ENCODE peak calls at places on chromosomes 13 and 19, in five cellular contexts. One of them, this sample, is unnamed.

GRCh38 chr19:13302521-13303270 is 152.5 kb downstream of the IER2 start:
- DNase-seq in keratinocyte: no peak
- DNase-seq in endothelial cell of umbilical vein: no peak
- DNase-seq in thyroid gland: no peak
- DNase-seq in brain microvascular endothelial cell: no peak
- DNase-seq in this sample: no peak

GRCh38 chr19:23971598-23971997 is 56.9 kb downstream of the ZNF726 start:
- DNase-seq in keratinocyte: no peak
- DNase-seq in endothelial cell of umbilical vein: no peak
- DNase-seq in thyroid gland: no peak
- DNase-seq in brain microvascular endothelial cell: no peak
- DNase-seq in this sample: no peak

GRCh38 chr13:52459668-52460067 is 4.4 kb downstream of the CKAP2 start:
- DNase-seq in keratinocyte: no peak
- DNase-seq in endothelial cell of umbilical vein: peak
- DNase-seq in thyroid gland: no peak
- DNase-seq in brain microvascular endothelial cell: peak
- DNase-seq in this sample: no peak

GRCh38 chr19:38239816-38240215 is 15.8 kb upstream of the DPF1 start:
- DNase-seq in keratinocyte: no peak
- DNase-seq in endothelial cell of umbilical vein: no peak
- DNase-seq in thyroid gland: no peak
- DNase-seq in brain microvascular endothelial cell: no peak
- DNase-seq in this sample: no peak

GRCh38 chr19:16359074-16359473 is 34.4 kb downstream of the KLF2 start:
- DNase-seq in keratinocyte: no peak
- DNase-seq in endothelial cell of umbilical vein: peak
- DNase-seq in thyroid gland: no peak
- DNase-seq in brain microvascular endothelial cell: no peak
- DNase-seq in this sample: no peak

GRCh38 chr13:41456768-41457588 is at the start of gene RGCC:
- DNase-seq in keratinocyte: no peak
- DNase-seq in endothelial cell of umbilical vein: peak
- DNase-seq in thyroid gland: peak
- DNase-seq in brain microvascular endothelial cell: peak
- DNase-seq in this sample: no peak

GRCh38 chr19:50432658-50433057 is at the start of gene MYBPC2:
- DNase-seq in keratinocyte: no peak
- DNase-seq in endothelial cell of umbilical vein: no peak
- DNase-seq in thyroid gland: no peak
- DNase-seq in brain microvascular endothelial cell: no peak
- DNase-seq in this sample: no peak

GRCh38 chr13:79932556-79932955 is 408.4 kb downstream of the SPRY2 start:
- DNase-seq in keratinocyte: no peak
- DNase-seq in endothelial cell of umbilical vein: peak
- DNase-seq in thyroid gland: no peak
- DNase-seq in brain microvascular endothelial cell: no peak
- DNase-seq in this sample: no peak

GRCh38 chr19:55247621-55248099 is 11.2 kb downstream of the PPP6R1 start:
- DNase-seq in keratinocyte: no peak
- DNase-seq in endothelial cell of umbilical vein: no peak
- DNase-seq in thyroid gland: no peak
- DNase-seq in brain microvascular endothelial cell: peak
- DNase-seq in this sample: no peak

GRCh38 chr13:25018729-25019115 is 77.2 kb upstream of the PABPC3 start:
- DNase-seq in keratinocyte: no peak
- DNase-seq in endothelial cell of umbilical vein: no peak
- DNase-seq in thyroid gland: no peak
- DNase-seq in brain microvascular endothelial cell: no peak
- DNase-seq in this sample: no peak

GRCh38 chr19:50204811-50205675 is 1.6 kb downstream of the MYH14 start:
- DNase-seq in keratinocyte: no peak
- DNase-seq in endothelial cell of umbilical vein: no peak
- DNase-seq in thyroid gland: peak
- DNase-seq in brain microvascular endothelial cell: no peak
- DNase-seq in this sample: no peak

GRCh38 chr19:33668968-33669367 is 47.2 kb downstream of the CHST8 start:
- DNase-seq in keratinocyte: no peak
- DNase-seq in endothelial cell of umbilical vein: no peak
- DNase-seq in thyroid gland: no peak
- DNase-seq in brain microvascular endothelial cell: no peak
- DNase-seq in this sample: no peak

GRCh38 chr19:17209126-17210036 is 5.8 kb upstream of the USE1 start:
- DNase-seq in keratinocyte: no peak
- DNase-seq in endothelial cell of umbilical vein: peak
- DNase-seq in thyroid gland: no peak
- DNase-seq in brain microvascular endothelial cell: no peak
- DNase-seq in this sample: no peak

GRCh38 chr13:71240906-71241305 is 626.1 kb downstream of the DACH1 start:
- DNase-seq in keratinocyte: no peak
- DNase-seq in endothelial cell of umbilical vein: peak
- DNase-seq in thyroid gland: no peak
- DNase-seq in brain microvascular endothelial cell: peak
- DNase-seq in this sample: no peak

GRCh38 chr13:44013666-44014291 is 134.1 kb downstream of the LACC1 start:
- DNase-seq in keratinocyte: no peak
- DNase-seq in endothelial cell of umbilical vein: peak
- DNase-seq in thyroid gland: no peak
- DNase-seq in brain microvascular endothelial cell: peak
- DNase-seq in this sample: peak

GRCh38 chr13:112067871-112068305 is 939 bp downstream of the SOX1 start:
- DNase-seq in keratinocyte: no peak
- DNase-seq in endothelial cell of umbilical vein: no peak
- DNase-seq in thyroid gland: no peak
- DNase-seq in brain microvascular endothelial cell: no peak
- DNase-seq in this sample: no peak

GRCh38 chr19:38736413-38737280 is 7.6 kb downstream of the CAPN12 start:
- DNase-seq in keratinocyte: no peak
- DNase-seq in endothelial cell of umbilical vein: no peak
- DNase-seq in thyroid gland: peak
- DNase-seq in brain microvascular endothelial cell: no peak
- DNase-seq in this sample: no peak

GRCh38 chr19:17784201-17785008 is 10.5 kb upstream of the B3GNT3 start:
- DNase-seq in keratinocyte: no peak
- DNase-seq in endothelial cell of umbilical vein: peak
- DNase-seq in thyroid gland: peak
- DNase-seq in brain microvascular endothelial cell: peak
- DNase-seq in this sample: no peak

GRCh38 chr19:38826856-38827551 is 4.6 kb downstream of the ECH1 start:
- DNase-seq in keratinocyte: no peak
- DNase-seq in endothelial cell of umbilical vein: no peak
- DNase-seq in thyroid gland: no peak
- DNase-seq in brain microvascular endothelial cell: no peak
- DNase-seq in this sample: no peak

GRCh38 chr13:106033634-106034033 is 501.8 kb downstream of the EFNB2 start:
- DNase-seq in keratinocyte: no peak
- DNase-seq in endothelial cell of umbilical vein: peak
- DNase-seq in thyroid gland: no peak
- DNase-seq in brain microvascular endothelial cell: peak
- DNase-seq in this sample: no peak

GRCh38 chr19:44570984-44571684 is 41.7 kb upstream of the CEACAM20 start:
- DNase-seq in keratinocyte: no peak
- DNase-seq in endothelial cell of umbilical vein: peak
- DNase-seq in thyroid gland: peak
- DNase-seq in brain microvascular endothelial cell: peak
- DNase-seq in this sample: no peak

GRCh38 chr13:27148900-27149299 is 22.7 kb downstream of the USP12 start:
- DNase-seq in keratinocyte: no peak
- DNase-seq in endothelial cell of umbilical vein: no peak
- DNase-seq in thyroid gland: no peak
- DNase-seq in brain microvascular endothelial cell: no peak
- DNase-seq in this sample: no peak

GRCh38 chr19:2405256-2405655 is 22.1 kb downstream of the TIMM13 start:
- DNase-seq in keratinocyte: no peak
- DNase-seq in endothelial cell of umbilical vein: no peak
- DNase-seq in thyroid gland: no peak
- DNase-seq in brain microvascular endothelial cell: no peak
- DNase-seq in this sample: no peak

GRCh38 chr13:33272531-33273124 is 12.9 kb downstream of the STARD13 start:
- DNase-seq in keratinocyte: no peak
- DNase-seq in endothelial cell of umbilical vein: no peak
- DNase-seq in thyroid gland: no peak
- DNase-seq in brain microvascular endothelial cell: no peak
- DNase-seq in this sample: no peak

GRCh38 chr13:100808848-100809247 is 134.3 kb upstream of the TMTC4 start:
- DNase-seq in keratinocyte: no peak
- DNase-seq in endothelial cell of umbilical vein: no peak
- DNase-seq in thyroid gland: no peak
- DNase-seq in brain microvascular endothelial cell: no peak
- DNase-seq in this sample: no peak

GRCh38 chr19:44587863-44588752 is 25.3 kb upstream of the IGSF23 start:
- DNase-seq in keratinocyte: peak
- DNase-seq in endothelial cell of umbilical vein: peak
- DNase-seq in thyroid gland: no peak
- DNase-seq in brain microvascular endothelial cell: peak
- DNase-seq in this sample: peak

GRCh38 chr13:50375792-50376191 is 360.5 kb downstream of the KCNRG start:
- DNase-seq in keratinocyte: no peak
- DNase-seq in endothelial cell of umbilical vein: no peak
- DNase-seq in thyroid gland: no peak
- DNase-seq in brain microvascular endothelial cell: peak
- DNase-seq in this sample: peak

GRCh38 chr13:102530751-102531150 is 66.0 kb upstream of the TPP2 start:
- DNase-seq in keratinocyte: no peak
- DNase-seq in endothelial cell of umbilical vein: no peak
- DNase-seq in thyroid gland: peak
- DNase-seq in brain microvascular endothelial cell: no peak
- DNase-seq in this sample: no peak

GRCh38 chr19:10256551-10256950 is 4.5 kb downstream of the MRPL4 start:
- DNase-seq in keratinocyte: no peak
- DNase-seq in endothelial cell of umbilical vein: no peak
- DNase-seq in thyroid gland: no peak
- DNase-seq in brain microvascular endothelial cell: no peak
- DNase-seq in this sample: no peak

GRCh38 chr13:110726726-110727125 is 13.2 kb downstream of the ING1 start:
- DNase-seq in keratinocyte: no peak
- DNase-seq in endothelial cell of umbilical vein: no peak
- DNase-seq in thyroid gland: no peak
- DNase-seq in brain microvascular endothelial cell: no peak
- DNase-seq in this sample: no peak

GRCh38 chr13:33435207-33435606 is 149.7 kb upstream of the STARD13 start:
- DNase-seq in keratinocyte: no peak
- DNase-seq in endothelial cell of umbilical vein: no peak
- DNase-seq in thyroid gland: no peak
- DNase-seq in brain microvascular endothelial cell: no peak
- DNase-seq in this sample: no peak

GRCh38 chr19:19120308-19121156 is 17.7 kb downstream of the TMEM161A start:
- DNase-seq in keratinocyte: no peak
- DNase-seq in endothelial cell of umbilical vein: peak
- DNase-seq in thyroid gland: no peak
- DNase-seq in brain microvascular endothelial cell: peak
- DNase-seq in this sample: no peak
- H3K4me3 ChIP-seq in keratinocyte: no peak
- H3K4me3 ChIP-seq in endothelial cell of umbilical vein: no peak
- H3K4me3 ChIP-seq in thyroid gland: no peak
- H3K4me3 ChIP-seq in brain microvascular endothelial cell: peak
- H3K4me3 ChIP-seq in this sample: no peak

GRCh38 chr19:5679289-5680082 is 830 bp downstream of the MICOS13 start:
- DNase-seq in keratinocyte: no peak
- DNase-seq in endothelial cell of umbilical vein: no peak
- DNase-seq in thyroid gland: no peak
- DNase-seq in brain microvascular endothelial cell: no peak
- DNase-seq in this sample: no peak

GRCh38 chr19:5680437-5681368 is at the start of the genes HSD11B1L and MICOS13:
- DNase-seq in keratinocyte: peak
- DNase-seq in endothelial cell of umbilical vein: peak
- DNase-seq in thyroid gland: peak
- DNase-seq in brain microvascular endothelial cell: peak
- DNase-seq in this sample: peak

GRCh38 chr19:5678071-5678682 is 2.1 kb downstream of the MICOS13 start:
- DNase-seq in keratinocyte: no peak
- DNase-seq in endothelial cell of umbilical vein: no peak
- DNase-seq in thyroid gland: no peak
- DNase-seq in brain microvascular endothelial cell: no peak
- DNase-seq in this sample: no peak

GRCh38 chr19:5681446-5682292 is 842 bp downstream of the HSD11B1L start:
- DNase-seq in keratinocyte: no peak
- DNase-seq in endothelial cell of umbilical vein: no peak
- DNase-seq in thyroid gland: no peak
- DNase-seq in brain microvascular endothelial cell: no peak
- DNase-seq in this sample: no peak

GRCh38 chr19:5680083-5680436 is 256 bp downstream of the MICOS13 start:
- DNase-seq in keratinocyte: no peak
- DNase-seq in endothelial cell of umbilical vein: no peak
- DNase-seq in thyroid gland: peak
- DNase-seq in brain microvascular endothelial cell: peak
- DNase-seq in this sample: no peak
- TF ChIP-seq CTCF in keratinocyte: no peak
- TF ChIP-seq CTCF in endothelial cell of umbilical vein: no peak
- TF ChIP-seq CTCF in thyroid gland: no peak
- TF ChIP-seq CTCF in brain microvascular endothelial cell: no peak
- TF ChIP-seq CTCF in this sample: no peak

DNA sequence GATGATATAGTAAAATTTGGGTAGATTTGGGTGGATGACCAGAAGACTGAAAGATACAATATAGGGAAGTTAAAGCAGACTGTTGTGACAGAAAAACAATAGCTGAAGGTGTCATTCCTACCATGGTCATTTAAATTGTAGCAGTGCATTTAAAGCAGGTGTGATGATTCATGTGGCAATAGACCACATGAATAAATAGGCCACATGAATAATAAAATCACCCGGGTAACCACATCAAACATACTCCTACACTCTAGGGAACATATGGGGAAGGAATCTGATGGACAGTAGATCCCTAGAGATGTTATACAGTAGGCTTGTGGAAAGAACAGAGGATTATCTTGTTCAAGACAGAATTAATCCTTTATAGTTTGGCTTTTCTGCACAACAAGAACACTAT is 392.6 kb downstream of the SLITRK5 start:
- DNase-seq in keratinocyte: no peak
- DNase-seq in endothelial cell of umbilical vein: no peak
- DNase-seq in thyroid gland: no peak
- DNase-seq in brain microvascular endothelial cell: no peak
- DNase-seq in this sample: no peak
- H3K4me3 ChIP-seq in keratinocyte: no peak
- H3K4me3 ChIP-seq in endothelial cell of umbilical vein: no peak
- H3K4me3 ChIP-seq in thyroid gland: no peak
- H3K4me3 ChIP-seq in brain microvascular endothelial cell: no peak
- H3K4me3 ChIP-seq in this sample: no peak

GRCh38 chr19:35224681-35225604 is 3.6 kb downstream of the FAM187B start:
- DNase-seq in keratinocyte: no peak
- DNase-seq in endothelial cell of umbilical vein: no peak
- DNase-seq in thyroid gland: no peak
- DNase-seq in brain microvascular endothelial cell: no peak
- DNase-seq in this sample: no peak
- TF ChIP-seq CTCF in keratinocyte: no peak
- TF ChIP-seq CTCF in endothelial cell of umbilical vein: no peak
- TF ChIP-seq CTCF in thyroid gland: no peak
- TF ChIP-seq CTCF in brain microvascular endothelial cell: no peak
- TF ChIP-seq CTCF in this sample: no peak